ENCODE peak calls at places on chromosome 10, in ten cellular contexts. One of them, this sample, is unnamed.

GRCh38 chr10:96310359-96310669 is 6.1 kb downstream of the DNTT start:
- DNase-seq in RCC 7860: no peak
- DNase-seq in NCI-H1436: no peak
- DNase-seq in NCI-H1105 treated with DMSO at 0.1 percent for 48 hours: no peak
- DNase-seq in activated CD4-positive, alpha-beta T cell treated with anti-CD3 and anti-CD28 coated beads, Interleukin-2, amount 10 ng/mL, durations not matched to agents 7 days and 5 days: no peak
- DNase-seq in stimulated activated CD4-positive, alpha-beta T cell treated with anti-CD3 and anti-CD28 coated beads, Interleukin-1b, Interleukin-23, amount 100 ng/mL, for 1 hour: no peak
- DNase-seq in stimulated activated naive CD4-positive, alpha-beta T cell treated with Interleukin-2 at 50 U/mL for 16 hours: no peak
- DNase-seq in HT1080: no peak
- DNase-seq in stomach: no peak
- DNase-seq in activated CD8-positive, alpha-beta memory T cell treated with anti-CD3 and anti-CD28 coated beads, Interleukin-2, amount 10 ng/mL, durations not matched to agents 7 days and 5 days: no peak
- DNase-seq in this sample: no peak

GRCh38 chr10:103125323-103126267 is 67.5 kb downstream of the NT5C2 start:
- DNase-seq in stomach: no peak
- DNase-seq in NCI-H1436: no peak
- DNase-seq in activated CD4-positive, alpha-beta T cell treated with anti-CD3 and anti-CD28 coated beads, Interleukin-2, amount 10 ng/mL, durations not matched to agents 7 days and 5 days: no peak
- DNase-seq in stimulated activated naive CD4-positive, alpha-beta T cell treated with Interleukin-2 at 50 U/mL for 16 hours: no peak
- DNase-seq in NCI-H1105 treated with DMSO at 0.1 percent for 48 hours: no peak
- DNase-seq in activated CD8-positive, alpha-beta memory T cell treated with anti-CD3 and anti-CD28 coated beads, Interleukin-2, amount 10 ng/mL, durations not matched to agents 7 days and 5 days: no peak
- DNase-seq in RCC 7860: peak; percentile 18
- DNase-seq in stimulated activated CD4-positive, alpha-beta T cell treated with anti-CD3 and anti-CD28 coated beads, Interleukin-1b, Interleukin-23, amount 100 ng/mL, for 1 hour: no peak
- DNase-seq in HT1080: no peak
- DNase-seq in this sample: no peak

GRCh38 chr10:31404640-31405039 is 85.6 kb downstream of the ZEB1 start:
- DNase-seq in NCI-H1436: no peak
- DNase-seq in HT1080: peak; percentile 48
- DNase-seq in RCC 7860: no peak
- DNase-seq in stimulated activated naive CD4-positive, alpha-beta T cell treated with Interleukin-2 at 50 U/mL for 16 hours: no peak
- DNase-seq in activated CD4-positive, alpha-beta T cell treated with anti-CD3 and anti-CD28 coated beads, Interleukin-2, amount 10 ng/mL, durations not matched to agents 7 days and 5 days: no peak
- DNase-seq in activated CD8-positive, alpha-beta memory T cell treated with anti-CD3 and anti-CD28 coated beads, Interleukin-2, amount 10 ng/mL, durations not matched to agents 7 days and 5 days: no peak
- DNase-seq in NCI-H1105 treated with DMSO at 0.1 percent for 48 hours: no peak
- DNase-seq in stimulated activated CD4-positive, alpha-beta T cell treated with anti-CD3 and anti-CD28 coated beads, Interleukin-1b, Interleukin-23, amount 100 ng/mL, for 1 hour: no peak
- DNase-seq in stomach: no peak
- DNase-seq in this sample: no peak

GRCh38 chr10:22365644-22366565 is 20.6 kb downstream of the SPAG6 start:
- DNase-seq in stomach: no peak
- DNase-seq in NCI-H1105 treated with DMSO at 0.1 percent for 48 hours: no peak
- DNase-seq in RCC 7860: no peak
- DNase-seq in HT1080: no peak
- DNase-seq in activated CD8-positive, alpha-beta memory T cell treated with anti-CD3 and anti-CD28 coated beads, Interleukin-2, amount 10 ng/mL, durations not matched to agents 7 days and 5 days: no peak
- DNase-seq in stimulated activated CD4-positive, alpha-beta T cell treated with anti-CD3 and anti-CD28 coated beads, Interleukin-1b, Interleukin-23, amount 100 ng/mL, for 1 hour: no peak
- DNase-seq in stimulated activated naive CD4-positive, alpha-beta T cell treated with Interleukin-2 at 50 U/mL for 16 hours: no peak
- DNase-seq in NCI-H1436: no peak
- DNase-seq in activated CD4-positive, alpha-beta T cell treated with anti-CD3 and anti-CD28 coated beads, Interleukin-2, amount 10 ng/mL, durations not matched to agents 7 days and 5 days: no peak
- DNase-seq in this sample: no peak

GRCh38 chr10:132477398-132478340 is 59.9 kb upstream of the INPP5A start:
- DNase-seq in NCI-H1436: no peak
- DNase-seq in activated CD4-positive, alpha-beta T cell treated with anti-CD3 and anti-CD28 coated beads, Interleukin-2, amount 10 ng/mL, durations not matched to agents 7 days and 5 days: no peak
- DNase-seq in activated CD8-positive, alpha-beta memory T cell treated with anti-CD3 and anti-CD28 coated beads, Interleukin-2, amount 10 ng/mL, durations not matched to agents 7 days and 5 days: no peak
- DNase-seq in RCC 7860: no peak
- DNase-seq in NCI-H1105 treated with DMSO at 0.1 percent for 48 hours: no peak
- DNase-seq in stomach: no peak
- DNase-seq in stimulated activated naive CD4-positive, alpha-beta T cell treated with Interleukin-2 at 50 U/mL for 16 hours: no peak
- DNase-seq in stimulated activated CD4-positive, alpha-beta T cell treated with anti-CD3 and anti-CD28 coated beads, Interleukin-1b, Interleukin-23, amount 100 ng/mL, for 1 hour: no peak
- DNase-seq in HT1080: no peak
- DNase-seq in this sample: no peak

GRCh38 chr10:98259606-98260319 is 8.2 kb downstream of the LOXL4 start:
- DNase-seq in NCI-H1436: no peak
- DNase-seq in activated CD8-positive, alpha-beta memory T cell treated with anti-CD3 and anti-CD28 coated beads, Interleukin-2, amount 10 ng/mL, durations not matched to agents 7 days and 5 days: no peak
- DNase-seq in stomach: no peak
- DNase-seq in stimulated activated naive CD4-positive, alpha-beta T cell treated with Interleukin-2 at 50 U/mL for 16 hours: no peak
- DNase-seq in HT1080: no peak
- DNase-seq in activated CD4-positive, alpha-beta T cell treated with anti-CD3 and anti-CD28 coated beads, Interleukin-2, amount 10 ng/mL, durations not matched to agents 7 days and 5 days: no peak
- DNase-seq in RCC 7860: no peak
- DNase-seq in NCI-H1105 treated with DMSO at 0.1 percent for 48 hours: no peak
- DNase-seq in stimulated activated CD4-positive, alpha-beta T cell treated with anti-CD3 and anti-CD28 coated beads, Interleukin-1b, Interleukin-23, amount 100 ng/mL, for 1 hour: no peak
- DNase-seq in this sample: peak; percentile 28

GRCh38 chr10:15433850-15434537 is 62.9 kb upstream of the FAM171A1 start:
- DNase-seq in HT1080: peak; percentile 49
- DNase-seq in RCC 7860: peak; percentile 36
- DNase-seq in activated CD4-positive, alpha-beta T cell treated with anti-CD3 and anti-CD28 coated beads, Interleukin-2, amount 10 ng/mL, durations not matched to agents 7 days and 5 days: peak; percentile 62
- DNase-seq in stomach: no peak
- DNase-seq in NCI-H1436: peak; percentile 27
- DNase-seq in stimulated activated CD4-positive, alpha-beta T cell treated with anti-CD3 and anti-CD28 coated beads, Interleukin-1b, Interleukin-23, amount 100 ng/mL, for 1 hour: peak; percentile 2
- DNase-seq in stimulated activated naive CD4-positive, alpha-beta T cell treated with Interleukin-2 at 50 U/mL for 16 hours: no peak
- DNase-seq in activated CD8-positive, alpha-beta memory T cell treated with anti-CD3 and anti-CD28 coated beads, Interleukin-2, amount 10 ng/mL, durations not matched to agents 7 days and 5 days: no peak
- DNase-seq in NCI-H1105 treated with DMSO at 0.1 percent for 48 hours: peak; percentile 34
- DNase-seq in this sample: peak; percentile 69

GRCh38 chr10:79145174-79145483 is 76.4 kb downstream of the ZMIZ1 start:
- DNase-seq in activated CD8-positive, alpha-beta memory T cell treated with anti-CD3 and anti-CD28 coated beads, Interleukin-2, amount 10 ng/mL, durations not matched to agents 7 days and 5 days: no peak
- DNase-seq in RCC 7860: no peak
- DNase-seq in NCI-H1105 treated with DMSO at 0.1 percent for 48 hours: no peak
- DNase-seq in stimulated activated naive CD4-positive, alpha-beta T cell treated with Interleukin-2 at 50 U/mL for 16 hours: no peak
- DNase-seq in NCI-H1436: no peak
- DNase-seq in stimulated activated CD4-positive, alpha-beta T cell treated with anti-CD3 and anti-CD28 coated beads, Interleukin-1b, Interleukin-23, amount 100 ng/mL, for 1 hour: no peak
- DNase-seq in stomach: no peak
- DNase-seq in HT1080: no peak
- DNase-seq in activated CD4-positive, alpha-beta T cell treated with anti-CD3 and anti-CD28 coated beads, Interleukin-2, amount 10 ng/mL, durations not matched to agents 7 days and 5 days: no peak
- DNase-seq in this sample: no peak

GRCh38 chr10:78428579-78428978 is 394.9 kb downstream of the RPS24 start:
- DNase-seq in stimulated activated CD4-positive, alpha-beta T cell treated with anti-CD3 and anti-CD28 coated beads, Interleukin-1b, Interleukin-23, amount 100 ng/mL, for 1 hour: no peak
- DNase-seq in activated CD4-positive, alpha-beta T cell treated with anti-CD3 and anti-CD28 coated beads, Interleukin-2, amount 10 ng/mL, durations not matched to agents 7 days and 5 days: no peak
- DNase-seq in stomach: no peak
- DNase-seq in RCC 7860: no peak
- DNase-seq in NCI-H1436: no peak
- DNase-seq in activated CD8-positive, alpha-beta memory T cell treated with anti-CD3 and anti-CD28 coated beads, Interleukin-2, amount 10 ng/mL, durations not matched to agents 7 days and 5 days: no peak
- DNase-seq in NCI-H1105 treated with DMSO at 0.1 percent for 48 hours: no peak
- DNase-seq in stimulated activated naive CD4-positive, alpha-beta T cell treated with Interleukin-2 at 50 U/mL for 16 hours: no peak
- DNase-seq in HT1080: no peak
- DNase-seq in this sample: no peak

GRCh38 chr10:3530346-3531096 is 254.5 kb downstream of the KLF6 start:
- DNase-seq in stimulated activated CD4-positive, alpha-beta T cell treated with anti-CD3 and anti-CD28 coated beads, Interleukin-1b, Interleukin-23, amount 100 ng/mL, for 1 hour: no peak
- DNase-seq in activated CD8-positive, alpha-beta memory T cell treated with anti-CD3 and anti-CD28 coated beads, Interleukin-2, amount 10 ng/mL, durations not matched to agents 7 days and 5 days: no peak
- DNase-seq in activated CD4-positive, alpha-beta T cell treated with anti-CD3 and anti-CD28 coated beads, Interleukin-2, amount 10 ng/mL, durations not matched to agents 7 days and 5 days: no peak
- DNase-seq in RCC 7860: peak; percentile 92
- DNase-seq in HT1080: no peak
- DNase-seq in stimulated activated naive CD4-positive, alpha-beta T cell treated with Interleukin-2 at 50 U/mL for 16 hours: no peak
- DNase-seq in NCI-H1436: no peak
- DNase-seq in NCI-H1105 treated with DMSO at 0.1 percent for 48 hours: no peak
- DNase-seq in stomach: no peak
- DNase-seq in this sample: no peak

GRCh38 chr10:33157108-33157507 is 177.4 kb downstream of the NRP1 start:
- DNase-seq in HT1080: peak; percentile 76
- DNase-seq in stimulated activated naive CD4-positive, alpha-beta T cell treated with Interleukin-2 at 50 U/mL for 16 hours: no peak
- DNase-seq in stomach: no peak
- DNase-seq in activated CD4-positive, alpha-beta T cell treated with anti-CD3 and anti-CD28 coated beads, Interleukin-2, amount 10 ng/mL, durations not matched to agents 7 days and 5 days: no peak
- DNase-seq in activated CD8-positive, alpha-beta memory T cell treated with anti-CD3 and anti-CD28 coated beads, Interleukin-2, amount 10 ng/mL, durations not matched to agents 7 days and 5 days: no peak
- DNase-seq in NCI-H1436: no peak
- DNase-seq in RCC 7860: peak; percentile 85
- DNase-seq in NCI-H1105 treated with DMSO at 0.1 percent for 48 hours: no peak
- DNase-seq in stimulated activated CD4-positive, alpha-beta T cell treated with anti-CD3 and anti-CD28 coated beads, Interleukin-1b, Interleukin-23, amount 100 ng/mL, for 1 hour: no peak
- DNase-seq in this sample: peak; percentile 65

GRCh38 chr10:49741108-49741995 is 20.8 kb downstream of the OGDHL start:
- DNase-seq in activated CD4-positive, alpha-beta T cell treated with anti-CD3 and anti-CD28 coated beads, Interleukin-2, amount 10 ng/mL, durations not matched to agents 7 days and 5 days: no peak
- DNase-seq in NCI-H1436: no peak
- DNase-seq in stomach: peak; percentile 22
- DNase-seq in HT1080: no peak
- DNase-seq in NCI-H1105 treated with DMSO at 0.1 percent for 48 hours: no peak
- DNase-seq in stimulated activated CD4-positive, alpha-beta T cell treated with anti-CD3 and anti-CD28 coated beads, Interleukin-1b, Interleukin-23, amount 100 ng/mL, for 1 hour: no peak
- DNase-seq in activated CD8-positive, alpha-beta memory T cell treated with anti-CD3 and anti-CD28 coated beads, Interleukin-2, amount 10 ng/mL, durations not matched to agents 7 days and 5 days: no peak
- DNase-seq in RCC 7860: no peak
- DNase-seq in stimulated activated naive CD4-positive, alpha-beta T cell treated with Interleukin-2 at 50 U/mL for 16 hours: no peak
- DNase-seq in this sample: no peak

GRCh38 chr10:17200035-17200884 is 1.2 kb downstream of the TRDMT1 start:
- DNase-seq in activated CD4-positive, alpha-beta T cell treated with anti-CD3 and anti-CD28 coated beads, Interleukin-2, amount 10 ng/mL, durations not matched to agents 7 days and 5 days: no peak
- DNase-seq in activated CD8-positive, alpha-beta memory T cell treated with anti-CD3 and anti-CD28 coated beads, Interleukin-2, amount 10 ng/mL, durations not matched to agents 7 days and 5 days: no peak
- DNase-seq in HT1080: no peak
- DNase-seq in stimulated activated naive CD4-positive, alpha-beta T cell treated with Interleukin-2 at 50 U/mL for 16 hours: no peak
- DNase-seq in stomach: no peak
- DNase-seq in NCI-H1436: no peak
- DNase-seq in RCC 7860: peak; percentile 45
- DNase-seq in stimulated activated CD4-positive, alpha-beta T cell treated with anti-CD3 and anti-CD28 coated beads, Interleukin-1b, Interleukin-23, amount 100 ng/mL, for 1 hour: no peak
- DNase-seq in NCI-H1105 treated with DMSO at 0.1 percent for 48 hours: no peak
- DNase-seq in this sample: peak; percentile 33

GRCh38 chr10:49429458-49429857 is 33.6 kb upstream of the DRGX start:
- DNase-seq in NCI-H1436: no peak
- DNase-seq in activated CD8-positive, alpha-beta memory T cell treated with anti-CD3 and anti-CD28 coated beads, Interleukin-2, amount 10 ng/mL, durations not matched to agents 7 days and 5 days: no peak
- DNase-seq in RCC 7860: no peak
- DNase-seq in stomach: no peak
- DNase-seq in HT1080: no peak
- DNase-seq in NCI-H1105 treated with DMSO at 0.1 percent for 48 hours: no peak
- DNase-seq in stimulated activated CD4-positive, alpha-beta T cell treated with anti-CD3 and anti-CD28 coated beads, Interleukin-1b, Interleukin-23, amount 100 ng/mL, for 1 hour: no peak
- DNase-seq in activated CD4-positive, alpha-beta T cell treated with anti-CD3 and anti-CD28 coated beads, Interleukin-2, amount 10 ng/mL, durations not matched to agents 7 days and 5 days: no peak
- DNase-seq in stimulated activated naive CD4-positive, alpha-beta T cell treated with Interleukin-2 at 50 U/mL for 16 hours: no peak
- DNase-seq in this sample: no peak

GRCh38 chr10:79077488-79078173 is 8.9 kb downstream of the ZMIZ1 start:
- DNase-seq in NCI-H1436: no peak
- DNase-seq in stimulated activated CD4-positive, alpha-beta T cell treated with anti-CD3 and anti-CD28 coated beads, Interleukin-1b, Interleukin-23, amount 100 ng/mL, for 1 hour: no peak
- DNase-seq in HT1080: no peak
- DNase-seq in activated CD4-positive, alpha-beta T cell treated with anti-CD3 and anti-CD28 coated beads, Interleukin-2, amount 10 ng/mL, durations not matched to agents 7 days and 5 days: no peak
- DNase-seq in activated CD8-positive, alpha-beta memory T cell treated with anti-CD3 and anti-CD28 coated beads, Interleukin-2, amount 10 ng/mL, durations not matched to agents 7 days and 5 days: no peak
- DNase-seq in NCI-H1105 treated with DMSO at 0.1 percent for 48 hours: no peak
- DNase-seq in RCC 7860: no peak
- DNase-seq in stomach: no peak
- DNase-seq in stimulated activated naive CD4-positive, alpha-beta T cell treated with Interleukin-2 at 50 U/mL for 16 hours: no peak
- DNase-seq in this sample: no peak

GRCh38 chr10:93431361-93431760 is 50.8 kb downstream of the MYOF start:
- DNase-seq in stimulated activated naive CD4-positive, alpha-beta T cell treated with Interleukin-2 at 50 U/mL for 16 hours: no peak
- DNase-seq in stimulated activated CD4-positive, alpha-beta T cell treated with anti-CD3 and anti-CD28 coated beads, Interleukin-1b, Interleukin-23, amount 100 ng/mL, for 1 hour: no peak
- DNase-seq in NCI-H1436: no peak
- DNase-seq in activated CD8-positive, alpha-beta memory T cell treated with anti-CD3 and anti-CD28 coated beads, Interleukin-2, amount 10 ng/mL, durations not matched to agents 7 days and 5 days: no peak
- DNase-seq in activated CD4-positive, alpha-beta T cell treated with anti-CD3 and anti-CD28 coated beads, Interleukin-2, amount 10 ng/mL, durations not matched to agents 7 days and 5 days: no peak
- DNase-seq in HT1080: no peak
- DNase-seq in RCC 7860: peak; percentile 28
- DNase-seq in stomach: no peak
- DNase-seq in NCI-H1105 treated with DMSO at 0.1 percent for 48 hours: no peak
- DNase-seq in this sample: no peak